ENCODE peak calls at places on chromosomes 12 and 14, in nine cellular contexts. One of them, this sample, is unnamed.

GRCh38 chr12:69704357-69704756 is 5.3 kb upstream of the BEST3 start:
- DNase-seq in foreskin fibroblast: no peak
- DNase-seq in endothelial cell: no peak
- DNase-seq in tibial nerve: no peak
- DNase-seq in progenitor cell of endocrine pancreas: no peak
- DNase-seq in left ventricle myocardium inferior: no peak
- DNase-seq in neural progenitor cell: no peak
- DNase-seq in GM23338: no peak
- DNase-seq in MM.1S: no peak
- DNase-seq in this sample: no peak

GRCh38 chr12:40105265-40105514 is 691 bp downstream of the SLC2A13 start:
- DNase-seq in foreskin fibroblast: peak
- DNase-seq in endothelial cell: no peak
- DNase-seq in tibial nerve: no peak
- DNase-seq in progenitor cell of endocrine pancreas: no peak
- DNase-seq in left ventricle myocardium inferior: peak
- DNase-seq in neural progenitor cell: no peak
- DNase-seq in GM23338: no peak
- DNase-seq in MM.1S: no peak
- DNase-seq in this sample: no peak

GRCh38 chr12:124681779-124682391 is 114.5 kb upstream of the NCOR2 start:
- DNase-seq in foreskin fibroblast: peak
- DNase-seq in endothelial cell: no peak
- DNase-seq in tibial nerve: peak
- DNase-seq in progenitor cell of endocrine pancreas: no peak
- DNase-seq in left ventricle myocardium inferior: peak
- DNase-seq in neural progenitor cell: no peak
- DNase-seq in GM23338: no peak
- DNase-seq in MM.1S: no peak
- DNase-seq in this sample: no peak

GRCh38 chr12:1932264-1932777 is 13.9 kb upstream of the CACNA2D4 start:
- DNase-seq in foreskin fibroblast: no peak
- DNase-seq in endothelial cell: no peak
- DNase-seq in tibial nerve: no peak
- DNase-seq in progenitor cell of endocrine pancreas: no peak
- DNase-seq in left ventricle myocardium inferior: peak
- DNase-seq in neural progenitor cell: no peak
- DNase-seq in GM23338: no peak
- DNase-seq in MM.1S: no peak
- DNase-seq in this sample: peak

GRCh38 chr12:107045186-107045585 is 48.2 kb downstream of the CRY1 start:
- DNase-seq in foreskin fibroblast: no peak
- DNase-seq in endothelial cell: no peak
- DNase-seq in tibial nerve: no peak
- DNase-seq in progenitor cell of endocrine pancreas: no peak
- DNase-seq in left ventricle myocardium inferior: no peak
- DNase-seq in neural progenitor cell: no peak
- DNase-seq in GM23338: no peak
- DNase-seq in MM.1S: no peak
- DNase-seq in this sample: no peak

GRCh38 chr12:57632369-57632897 is 568 bp downstream of the B4GALNT1 start:
- DNase-seq in foreskin fibroblast: peak
- DNase-seq in endothelial cell: no peak
- DNase-seq in tibial nerve: no peak
- DNase-seq in progenitor cell of endocrine pancreas: no peak
- DNase-seq in left ventricle myocardium inferior: no peak
- DNase-seq in neural progenitor cell: peak
- DNase-seq in GM23338: peak
- DNase-seq in MM.1S: peak
- DNase-seq in this sample: peak

GRCh38 chr12:33663000-33663654 is 223.5 kb upstream of the SYT10 start:
- DNase-seq in foreskin fibroblast: no peak
- DNase-seq in endothelial cell: no peak
- DNase-seq in tibial nerve: no peak
- DNase-seq in progenitor cell of endocrine pancreas: no peak
- DNase-seq in left ventricle myocardium inferior: no peak
- DNase-seq in neural progenitor cell: no peak
- DNase-seq in GM23338: peak
- DNase-seq in MM.1S: no peak
- DNase-seq in this sample: no peak

GRCh38 chr12:121825041-121825523 is 21.3 kb downstream of the SETD1B start:
- DNase-seq in foreskin fibroblast: no peak
- DNase-seq in endothelial cell: no peak
- DNase-seq in tibial nerve: no peak
- DNase-seq in progenitor cell of endocrine pancreas: no peak
- DNase-seq in left ventricle myocardium inferior: no peak
- DNase-seq in neural progenitor cell: no peak
- DNase-seq in GM23338: no peak
- DNase-seq in MM.1S: no peak
- DNase-seq in this sample: no peak

GRCh38 chr14:73613046-73613383 is 698 bp downstream of the ACOT6 start:
- DNase-seq in foreskin fibroblast: no peak
- DNase-seq in endothelial cell: no peak
- DNase-seq in tibial nerve: no peak
- DNase-seq in progenitor cell of endocrine pancreas: no peak
- DNase-seq in left ventricle myocardium inferior: no peak
- DNase-seq in neural progenitor cell: no peak
- DNase-seq in GM23338: no peak
- DNase-seq in MM.1S: no peak
- DNase-seq in this sample: no peak

GRCh38 chr14:75427126-75427481 is 718 bp upstream of the JDP2 start:
- DNase-seq in foreskin fibroblast: no peak
- DNase-seq in endothelial cell: no peak
- DNase-seq in tibial nerve: no peak
- DNase-seq in progenitor cell of endocrine pancreas: no peak
- DNase-seq in left ventricle myocardium inferior: peak
- DNase-seq in neural progenitor cell: peak
- DNase-seq in GM23338: no peak
- DNase-seq in MM.1S: no peak
- DNase-seq in this sample: peak

GRCh38 chr12:123389560-123390351 is 5.8 kb downstream of the KMT5A start:
- DNase-seq in foreskin fibroblast: peak
- DNase-seq in endothelial cell: peak
- DNase-seq in tibial nerve: no peak
- DNase-seq in progenitor cell of endocrine pancreas: peak
- DNase-seq in left ventricle myocardium inferior: peak
- DNase-seq in neural progenitor cell: peak
- DNase-seq in GM23338: peak
- DNase-seq in MM.1S: no peak
- DNase-seq in this sample: peak

GRCh38 chr14:91496790-91497189 is 13.3 kb downstream of the PPP4R3A start:
- DNase-seq in foreskin fibroblast: no peak
- DNase-seq in endothelial cell: no peak
- DNase-seq in tibial nerve: no peak
- DNase-seq in progenitor cell of endocrine pancreas: no peak
- DNase-seq in left ventricle myocardium inferior: no peak
- DNase-seq in neural progenitor cell: no peak
- DNase-seq in GM23338: peak
- DNase-seq in MM.1S: no peak
- DNase-seq in this sample: no peak

GRCh38 chr12:53483225-53483978 is 15.9 kb downstream of the MAP3K12 start:
- DNase-seq in foreskin fibroblast: no peak
- DNase-seq in endothelial cell: no peak
- DNase-seq in tibial nerve: no peak
- DNase-seq in progenitor cell of endocrine pancreas: no peak
- DNase-seq in left ventricle myocardium inferior: no peak
- DNase-seq in neural progenitor cell: no peak
- DNase-seq in GM23338: peak
- DNase-seq in MM.1S: no peak
- DNase-seq in this sample: no peak

GRCh38 chr14:85444685-85445084 is 85.3 kb upstream of the FLRT2 start:
- DNase-seq in foreskin fibroblast: peak
- DNase-seq in endothelial cell: no peak
- DNase-seq in tibial nerve: no peak
- DNase-seq in progenitor cell of endocrine pancreas: no peak
- DNase-seq in left ventricle myocardium inferior: no peak
- DNase-seq in neural progenitor cell: no peak
- DNase-seq in GM23338: no peak
- DNase-seq in MM.1S: no peak
- DNase-seq in this sample: no peak

GRCh38 chr14:22973217-22974032 is 8.9 kb downstream of the AJUBA start:
- DNase-seq in foreskin fibroblast: peak
- DNase-seq in endothelial cell: peak
- DNase-seq in tibial nerve: no peak
- DNase-seq in progenitor cell of endocrine pancreas: no peak
- DNase-seq in left ventricle myocardium inferior: no peak
- DNase-seq in neural progenitor cell: peak
- DNase-seq in GM23338: peak
- DNase-seq in MM.1S: peak
- DNase-seq in this sample: peak

GRCh38 chr12:120826335-120826734 is 77.8 kb downstream of the SPPL3 start:
- DNase-seq in foreskin fibroblast: no peak
- DNase-seq in endothelial cell: no peak
- DNase-seq in tibial nerve: no peak
- DNase-seq in progenitor cell of endocrine pancreas: no peak
- DNase-seq in left ventricle myocardium inferior: no peak
- DNase-seq in neural progenitor cell: no peak
- DNase-seq in GM23338: no peak
- DNase-seq in MM.1S: no peak
- DNase-seq in this sample: no peak

GRCh38 chr12:85733984-85734383 is 102.2 kb downstream of the RASSF9 start:
- DNase-seq in foreskin fibroblast: peak
- DNase-seq in endothelial cell: no peak
- DNase-seq in tibial nerve: no peak
- DNase-seq in progenitor cell of endocrine pancreas: no peak
- DNase-seq in left ventricle myocardium inferior: no peak
- DNase-seq in neural progenitor cell: no peak
- DNase-seq in GM23338: no peak
- DNase-seq in MM.1S: no peak
- DNase-seq in this sample: no peak

GRCh38 chr12:75699251-75699650 is 187.8 kb upstream of the KRR1 start:
- DNase-seq in foreskin fibroblast: no peak
- DNase-seq in endothelial cell: no peak
- DNase-seq in tibial nerve: no peak
- DNase-seq in progenitor cell of endocrine pancreas: no peak
- DNase-seq in left ventricle myocardium inferior: no peak
- DNase-seq in neural progenitor cell: no peak
- DNase-seq in GM23338: no peak
- DNase-seq in MM.1S: no peak
- DNase-seq in this sample: no peak

GRCh38 chr14:21066882-21067502 is 3.1 kb upstream of the ARHGEF40 start:
- DNase-seq in foreskin fibroblast: peak
- DNase-seq in endothelial cell: no peak
- DNase-seq in tibial nerve: no peak
- DNase-seq in progenitor cell of endocrine pancreas: no peak
- DNase-seq in left ventricle myocardium inferior: no peak
- DNase-seq in neural progenitor cell: no peak
- DNase-seq in GM23338: peak
- DNase-seq in MM.1S: no peak
- DNase-seq in this sample: peak
- TF ChIP-seq CTCF in foreskin fibroblast: peak
- TF ChIP-seq CTCF in endothelial cell: no peak
- TF ChIP-seq CTCF in tibial nerve: no peak
- TF ChIP-seq CTCF in progenitor cell of endocrine pancreas: no peak
- TF ChIP-seq CTCF in left ventricle myocardium inferior: no peak
- TF ChIP-seq CTCF in neural progenitor cell: peak
- TF ChIP-seq CTCF in GM23338: peak
- TF ChIP-seq CTCF in MM.1S: peak
- TF ChIP-seq CTCF in this sample: no peak

GRCh38 chr14:90381999-90382451 is 14.8 kb upstream of the CALM1 start:
- DNase-seq in foreskin fibroblast: peak
- DNase-seq in endothelial cell: peak
- DNase-seq in tibial nerve: peak
- DNase-seq in progenitor cell of endocrine pancreas: peak
- DNase-seq in left ventricle myocardium inferior: no peak
- DNase-seq in neural progenitor cell: peak
- DNase-seq in GM23338: peak
- DNase-seq in MM.1S: no peak
- DNase-seq in this sample: no peak
- TF ChIP-seq CTCF in foreskin fibroblast: no peak
- TF ChIP-seq CTCF in endothelial cell: no peak
- TF ChIP-seq CTCF in tibial nerve: no peak
- TF ChIP-seq CTCF in progenitor cell of endocrine pancreas: no peak
- TF ChIP-seq CTCF in left ventricle myocardium inferior: no peak
- TF ChIP-seq CTCF in neural progenitor cell: no peak
- TF ChIP-seq CTCF in GM23338: no peak
- TF ChIP-seq CTCF in MM.1S: no peak
- TF ChIP-seq CTCF in this sample: no peak

GRCh38 chr12:97363693-97364092 is 98.9 kb upstream of the RMST start:
- DNase-seq in foreskin fibroblast: no peak
- DNase-seq in endothelial cell: no peak
- DNase-seq in tibial nerve: no peak
- DNase-seq in progenitor cell of endocrine pancreas: no peak
- DNase-seq in left ventricle myocardium inferior: no peak
- DNase-seq in neural progenitor cell: no peak
- DNase-seq in GM23338: no peak
- DNase-seq in MM.1S: no peak
- DNase-seq in this sample: no peak

GRCh38 chr12:97359291-97359690 is 103.3 kb upstream of the RMST start:
- DNase-seq in foreskin fibroblast: no peak
- DNase-seq in endothelial cell: no peak
- DNase-seq in tibial nerve: no peak
- DNase-seq in progenitor cell of endocrine pancreas: no peak
- DNase-seq in left ventricle myocardium inferior: no peak
- DNase-seq in neural progenitor cell: no peak
- DNase-seq in GM23338: no peak
- DNase-seq in MM.1S: no peak
- DNase-seq in this sample: no peak
- TF ChIP-seq CTCF in foreskin fibroblast: no peak
- TF ChIP-seq CTCF in endothelial cell: no peak
- TF ChIP-seq CTCF in tibial nerve: no peak
- TF ChIP-seq CTCF in progenitor cell of endocrine pancreas: peak
- TF ChIP-seq CTCF in left ventricle myocardium inferior: no peak
- TF ChIP-seq CTCF in neural progenitor cell: no peak
- TF ChIP-seq CTCF in GM23338: peak
- TF ChIP-seq CTCF in MM.1S: no peak
- TF ChIP-seq CTCF in this sample: no peak

GRCh38 chr14:93186461-93186860 is 1.3 kb downstream of the LYSET start:
- DNase-seq in foreskin fibroblast: no peak
- DNase-seq in endothelial cell: no peak
- DNase-seq in tibial nerve: no peak
- DNase-seq in progenitor cell of endocrine pancreas: no peak
- DNase-seq in left ventricle myocardium inferior: no peak
- DNase-seq in neural progenitor cell: no peak
- DNase-seq in GM23338: no peak
- DNase-seq in MM.1S: no peak
- DNase-seq in this sample: no peak

GRCh38 chr14:93185333-93185688 is 194 bp downstream of the LYSET start:
- DNase-seq in foreskin fibroblast: no peak
- DNase-seq in endothelial cell: no peak
- DNase-seq in tibial nerve: no peak
- DNase-seq in progenitor cell of endocrine pancreas: no peak
- DNase-seq in left ventricle myocardium inferior: no peak
- DNase-seq in neural progenitor cell: no peak
- DNase-seq in GM23338: no peak
- DNase-seq in MM.1S: peak
- DNase-seq in this sample: peak

GRCh38 chr14:93183596-93184317 is 940 bp downstream of the MOAP1 start:
- DNase-seq in foreskin fibroblast: no peak
- DNase-seq in endothelial cell: no peak
- DNase-seq in tibial nerve: no peak
- DNase-seq in progenitor cell of endocrine pancreas: no peak
- DNase-seq in left ventricle myocardium inferior: no peak
- DNase-seq in neural progenitor cell: no peak
- DNase-seq in GM23338: no peak
- DNase-seq in MM.1S: no peak
- DNase-seq in this sample: no peak

GRCh38 chr14:93186961-93187360 is 1.8 kb downstream of the LYSET start:
- DNase-seq in foreskin fibroblast: no peak
- DNase-seq in endothelial cell: no peak
- DNase-seq in tibial nerve: no peak
- DNase-seq in progenitor cell of endocrine pancreas: no peak
- DNase-seq in left ventricle myocardium inferior: no peak
- DNase-seq in neural progenitor cell: no peak
- DNase-seq in GM23338: no peak
- DNase-seq in MM.1S: no peak
- DNase-seq in this sample: no peak

GRCh38 chr14:93184391-93185332 is at the start of the genes LYSET and MOAP1:
- DNase-seq in foreskin fibroblast: peak
- DNase-seq in endothelial cell: peak
- DNase-seq in tibial nerve: peak
- DNase-seq in progenitor cell of endocrine pancreas: peak
- DNase-seq in left ventricle myocardium inferior: peak
- DNase-seq in neural progenitor cell: peak
- DNase-seq in GM23338: peak
- DNase-seq in MM.1S: peak
- DNase-seq in this sample: peak
- TF ChIP-seq CTCF in foreskin fibroblast: no peak
- TF ChIP-seq CTCF in endothelial cell: peak
- TF ChIP-seq CTCF in tibial nerve: peak
- TF ChIP-seq CTCF in progenitor cell of endocrine pancreas: peak
- TF ChIP-seq CTCF in left ventricle myocardium inferior: peak
- TF ChIP-seq CTCF in neural progenitor cell: peak
- TF ChIP-seq CTCF in GM23338: no peak
- TF ChIP-seq CTCF in MM.1S: peak
- TF ChIP-seq CTCF in this sample: no peak

This sample was measured in GM13976.